ENCODE peak calls at places on chromosome 2, in four cellular contexts. B, H, F and W are unnamed samples. For H3K9me3, the result is how much of the 10 kb centered on the place peaks cover.

GRCh38 chr2:189441709-189442074 is 418 bp downstream of the WDR75 start:
- DNase-seq in B (no peak), H (no peak), F (no peak), W (no peak)

GRCh38 chr2:169983506-169983905 is 156.3 kb downstream of the UBR3 start:
- DNase-seq in B (no peak), H (no peak), F (no peak), W (no peak)

GRCh38 chr2:20509766-20510490 is 63.1 kb downstream of the RHOB start:
- DNase-seq in H (no peak), F (peak), B (no peak), W (peak)

GRCh38 chr2:69601179-69601612 is 42.3 kb downstream of the AAK1 start:
- DNase-seq in B (no peak), H (no peak), F (no peak), W (no peak)

GRCh38 chr2:183224933-183225332 is 100.7 kb downstream of the NUP35 start:
- DNase-seq in F (no peak), B (no peak), H (no peak), W (no peak)

GRCh38 chr2:189137519-189137918 is 42.0 kb downstream of the COL5A2 start:
- DNase-seq in F (no peak), H (no peak), B (no peak), W (no peak)

GRCh38 chr2:189506514-189506976 is 65.3 kb downstream of the WDR75 start:
- DNase-seq in F (no peak), H (no peak), B (no peak), W (no peak)

GRCh38 chr2:110853516-110853915 is 121.1 kb downstream of the ACOXL start:
- DNase-seq in H (no peak), F (peak), B (peak), W (no peak)

GRCh38 chr2:225401001-225401400 is 1.5 kb downstream of the NYAP2 start:
- DNase-seq in H (no peak), B (no peak), F (no peak), W (no peak)

GRCh38 chr2:157443795-157444642 is at the start of gene CYTIP:
- DNase-seq in B (peak), H (no peak), F (peak), W (no peak)

GRCh38 chr2:232689152-232689910 is 7.8 kb upstream of the GIGYF2 start:
- DNase-seq in B (no peak), F (no peak), H (no peak), W (no peak)

GRCh38 chr2:31079665-31080064 is 58.6 kb downstream of the GALNT14 start:
- DNase-seq in B (no peak), H (no peak), F (no peak), W (peak)

GRCh38 chr2:203815541-203815898 is 52.1 kb upstream of the CTLA4 start:
- DNase-seq in F (no peak), B (no peak), H (no peak), W (no peak)

GRCh38 chr2:69968609-69969008 is 7.2 kb upstream of the ASPRV1 start:
- DNase-seq in B (no peak), F (no peak), H (no peak), W (peak)

GRCh38 chr2:208179028-208179609 is 10.7 kb downstream of the C2orf80 start:
- DNase-seq in F (no peak), B (no peak), H (no peak), W (no peak)

GRCh38 chr2:218717262-218717661 is 6.6 kb downstream of the TTLL4 start:
- DNase-seq in H (no peak), F (peak), B (no peak), W (no peak)

DNA sequence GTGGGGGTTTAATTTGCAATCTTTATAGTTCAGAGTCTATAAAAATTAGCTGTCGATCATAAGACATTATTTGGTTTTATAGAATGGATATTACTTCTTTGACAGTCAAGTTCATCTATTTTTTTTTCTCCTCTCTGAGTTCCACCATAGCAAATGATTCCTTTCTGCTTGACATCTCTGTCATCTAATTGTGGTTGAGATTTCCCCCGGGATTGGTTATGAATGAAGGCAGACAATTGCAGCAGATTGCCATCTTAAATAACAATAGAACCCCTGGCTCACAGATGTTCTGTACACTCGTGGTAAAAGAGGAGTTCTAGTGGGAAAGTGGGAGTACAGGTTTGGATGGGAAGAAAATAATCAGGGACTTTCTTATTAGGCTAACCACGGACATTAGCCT is 292.1 kb upstream of the NRXN1 start:
- DNase-seq in H (no peak), B (no peak), F (no peak), W (no peak)
- H3K9me3 ChIP-seq in H (under half), B (under half), F (under half), W (under half)

GRCh38 chr2:56666758-56667157 is 483.0 kb downstream of the CCDC85A start:
- DNase-seq in F (no peak), B (no peak), H (no peak), W (no peak)
- H3K9me3 ChIP-seq in F (under half), B (under half), H (under half), W (under half)

GRCh38 chr2:172539767-172540166 is 16.1 kb upstream of the PDK1 start:
- DNase-seq in H (no peak), B (no peak), F (no peak), W (no peak)
- H3K9me3 ChIP-seq in H (under half), B (under half), F (under half), W (under half)

DNA sequence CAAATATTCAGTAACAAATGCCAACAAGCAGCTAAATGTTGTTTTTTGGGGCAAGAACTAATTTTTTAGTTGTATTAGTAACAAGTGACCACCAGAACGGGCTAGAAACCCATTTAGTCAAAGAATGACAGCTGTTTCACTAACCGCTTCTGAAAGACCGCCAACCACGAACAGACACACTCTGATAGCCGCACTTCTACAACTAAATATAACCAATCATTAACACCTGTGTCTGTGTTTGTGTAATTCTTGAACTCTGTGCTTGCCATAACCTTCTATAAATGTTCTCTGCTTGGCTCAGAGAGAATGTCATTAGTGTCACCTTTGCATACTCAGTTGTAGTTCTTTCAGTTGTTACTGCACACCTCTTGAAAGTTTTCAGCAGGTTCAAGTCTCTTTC is 526.3 kb upstream of the LRRTM1 start:
- DNase-seq in F (no peak), H (no peak), B (no peak), W (no peak)
- H3K9me3 ChIP-seq in F (under half), H (under half), B (under half), W (under half)

DNA sequence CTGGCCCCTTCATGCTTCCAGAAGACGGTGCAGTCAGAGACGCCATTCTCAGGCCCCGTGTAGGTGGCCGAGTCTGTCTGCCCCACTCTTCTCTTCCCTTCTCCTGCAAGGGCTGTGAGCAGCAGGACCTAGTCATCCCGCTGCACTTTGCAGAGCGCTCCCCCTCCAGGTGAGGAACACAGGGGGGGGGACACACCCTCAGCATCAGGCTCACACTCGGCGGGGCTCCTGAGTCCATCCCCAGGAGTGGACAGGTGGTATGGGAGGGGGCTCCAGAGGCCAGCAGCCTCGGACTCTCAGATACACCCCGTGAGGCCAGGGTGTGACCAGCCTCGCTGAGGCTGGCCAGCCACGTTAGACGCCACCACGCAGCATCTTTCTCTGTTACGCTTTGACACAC is 460.5 kb upstream of the MYT1L start:
- DNase-seq in F (no peak), H (no peak), B (no peak), W (peak)
- H3K9me3 ChIP-seq in F (under half), H (under half), B (under half), W (under half)